ENCODE peak calls at places on chromosome 21, in five cellular contexts. One of them, this sample, is unnamed.

GRCh38 chr21:42199488-42200463 is 19.2 kb upstream of the ABCG1 start:
- DNase-seq in cardiac muscle cell: no peak
- DNase-seq in tibial nerve: no peak
- DNase-seq in K562: no peak
- DNase-seq in psoas muscle: no peak
- DNase-seq in this sample: no peak

GRCh38 chr21:43829575-43830119 is 35.4 kb upstream of the AGPAT3 start:
- DNase-seq in cardiac muscle cell: no peak
- DNase-seq in tibial nerve: no peak
- DNase-seq in K562: no peak
- DNase-seq in psoas muscle: no peak
- DNase-seq in this sample: no peak

GRCh38 chr21:36661511-36662309 is 37.2 kb upstream of the SIM2 start:
- DNase-seq in cardiac muscle cell: peak; percentile 55
- DNase-seq in tibial nerve: no peak
- DNase-seq in K562: peak; percentile 37
- DNase-seq in psoas muscle: no peak
- DNase-seq in this sample: peak; percentile 75

GRCh38 chr21:41684381-41685245 is 82.2 kb downstream of the RIPK4 start:
- DNase-seq in cardiac muscle cell: no peak
- DNase-seq in tibial nerve: no peak
- DNase-seq in K562: no peak
- DNase-seq in psoas muscle: no peak
- DNase-seq in this sample: no peak

GRCh38 chr21:43267391-43268085 is 98.7 kb downstream of the CRYAA start:
- DNase-seq in cardiac muscle cell: no peak
- DNase-seq in tibial nerve: no peak
- DNase-seq in K562: no peak
- DNase-seq in psoas muscle: no peak
- DNase-seq in this sample: no peak

GRCh38 chr21:42684109-42684916 is 30.9 kb downstream of the PDE9A start:
- DNase-seq in cardiac muscle cell: no peak
- DNase-seq in tibial nerve: no peak
- DNase-seq in K562: no peak
- DNase-seq in psoas muscle: peak; percentile 53
- DNase-seq in this sample: no peak

GRCh38 chr21:30463713-30464112 is 16.5 kb downstream of the KRTAP19-1 start:
- DNase-seq in cardiac muscle cell: peak; percentile 32
- DNase-seq in tibial nerve: no peak
- DNase-seq in K562: peak; percentile 11
- DNase-seq in psoas muscle: no peak
- DNase-seq in this sample: no peak

GRCh38 chr21:42120056-42120903 is 49.2 kb downstream of the UMODL1 start:
- DNase-seq in cardiac muscle cell: no peak
- DNase-seq in tibial nerve: no peak
- DNase-seq in K562: no peak
- DNase-seq in psoas muscle: no peak
- DNase-seq in this sample: no peak

GRCh38 chr21:22352088-22352487 is 1353.9 kb downstream of the NCAM2 start:
- DNase-seq in cardiac muscle cell: no peak
- DNase-seq in tibial nerve: no peak
- DNase-seq in K562: no peak
- DNase-seq in psoas muscle: no peak
- DNase-seq in this sample: no peak

GRCh38 chr21:37562920-37563640 is 196.5 kb downstream of the DYRK1A start:
- DNase-seq in cardiac muscle cell: no peak
- DNase-seq in tibial nerve: no peak
- DNase-seq in K562: peak; percentile 37
- DNase-seq in psoas muscle: peak; percentile 73
- DNase-seq in this sample: no peak

GRCh38 chr21:26736449-26736848 is 108.8 kb downstream of the ADAMTS1 start:
- DNase-seq in cardiac muscle cell: no peak
- DNase-seq in tibial nerve: no peak
- DNase-seq in K562: no peak
- DNase-seq in psoas muscle: no peak
- DNase-seq in this sample: no peak

GRCh38 chr21:37532868-37533780 is 166.6 kb downstream of the DYRK1A start:
- DNase-seq in cardiac muscle cell: no peak
- DNase-seq in tibial nerve: no peak
- DNase-seq in K562: peak; percentile 47
- DNase-seq in psoas muscle: no peak
- DNase-seq in this sample: no peak

GRCh38 chr21:40926238-40926637 is 79.3 kb upstream of the DSCAM start:
- DNase-seq in cardiac muscle cell: no peak
- DNase-seq in tibial nerve: no peak
- DNase-seq in K562: no peak
- DNase-seq in psoas muscle: no peak
- DNase-seq in this sample: no peak

GRCh38 chr21:41817228-41817627 is 50.4 kb upstream of the RIPK4 start:
- DNase-seq in cardiac muscle cell: peak; percentile 71
- DNase-seq in tibial nerve: no peak
- DNase-seq in K562: peak; percentile 79
- DNase-seq in psoas muscle: no peak
- DNase-seq in this sample: peak; percentile 76

GRCh38 chr21:31426235-31426797 is 82.3 kb upstream of the TIAM1 start:
- DNase-seq in cardiac muscle cell: no peak
- DNase-seq in tibial nerve: no peak
- DNase-seq in K562: no peak
- DNase-seq in psoas muscle: no peak
- DNase-seq in this sample: no peak

GRCh38 chr21:36821032-36821299 is 122.1 kb downstream of the SIM2 start:
- DNase-seq in cardiac muscle cell: no peak
- DNase-seq in tibial nerve: no peak
- DNase-seq in K562: no peak
- DNase-seq in psoas muscle: no peak
- DNase-seq in this sample: no peak

GRCh38 chr21:38905328-38905727 is 99.6 kb downstream of the ETS2 start:
- DNase-seq in cardiac muscle cell: no peak
- DNase-seq in tibial nerve: no peak
- DNase-seq in K562: no peak
- DNase-seq in psoas muscle: no peak
- DNase-seq in this sample: no peak

GRCh38 chr21:32514275-32515055 is 70.9 kb downstream of the TCP10L start:
- DNase-seq in cardiac muscle cell: no peak
- DNase-seq in tibial nerve: no peak
- DNase-seq in K562: no peak
- DNase-seq in psoas muscle: no peak
- DNase-seq in this sample: no peak

GRCh38 chr21:43866233-43866632 is 1.2 kb downstream of the AGPAT3 start:
- DNase-seq in cardiac muscle cell: peak; percentile 39
- DNase-seq in tibial nerve: no peak
- DNase-seq in K562: peak; percentile 46
- DNase-seq in psoas muscle: peak; percentile 72
- DNase-seq in this sample: no peak

GRCh38 chr21:31909153-31909771 is 36.4 kb downstream of the HUNK start:
- DNase-seq in cardiac muscle cell: peak; percentile 41
- DNase-seq in tibial nerve: no peak
- DNase-seq in K562: no peak
- DNase-seq in psoas muscle: no peak
- DNase-seq in this sample: no peak

GRCh38 chr21:25133939-25134338 is 473.3 kb downstream of the MRPL39 start:
- DNase-seq in cardiac muscle cell: no peak
- DNase-seq in tibial nerve: no peak
- DNase-seq in K562: no peak
- DNase-seq in psoas muscle: no peak
- DNase-seq in this sample: no peak

GRCh38 chr21:41932191-41932575 is 21.6 kb downstream of the C2CD2 start:
- DNase-seq in cardiac muscle cell: no peak
- DNase-seq in tibial nerve: no peak
- DNase-seq in K562: peak; percentile 32
- DNase-seq in psoas muscle: no peak
- DNase-seq in this sample: no peak

GRCh38 chr21:17660449-17660848 is 47.7 kb upstream of the BTG3 start:
- DNase-seq in cardiac muscle cell: no peak
- DNase-seq in tibial nerve: no peak
- DNase-seq in K562: no peak
- DNase-seq in psoas muscle: no peak
- DNase-seq in this sample: no peak

GRCh38 chr21:32360401-32360981 is 32.3 kb downstream of the URB1 start:
- DNase-seq in cardiac muscle cell: no peak
- DNase-seq in tibial nerve: no peak
- DNase-seq in K562: no peak
- DNase-seq in psoas muscle: no peak
- DNase-seq in this sample: no peak

GRCh38 chr21:25908495-25908894 is 173.7 kb downstream of the GABPA start:
- DNase-seq in cardiac muscle cell: no peak
- DNase-seq in tibial nerve: no peak
- DNase-seq in K562: no peak
- DNase-seq in psoas muscle: no peak
- DNase-seq in this sample: no peak

GRCh38 chr21:34846214-34846575 is 177.4 kb downstream of the CLIC6 start:
- DNase-seq in cardiac muscle cell: no peak
- DNase-seq in tibial nerve: no peak
- DNase-seq in K562: no peak
- DNase-seq in psoas muscle: no peak
- DNase-seq in this sample: no peak
- H3K27ac ChIP-seq in cardiac muscle cell: no peak overlapping the region
- H3K27ac ChIP-seq in tibial nerve: peak overlapping the region; percentile 82
- H3K27ac ChIP-seq in K562: no peak overlapping the region
- H3K27ac ChIP-seq in psoas muscle: peak overlapping the region; percentile 93
- H3K27ac ChIP-seq in this sample: no peak overlapping the region

DNA sequence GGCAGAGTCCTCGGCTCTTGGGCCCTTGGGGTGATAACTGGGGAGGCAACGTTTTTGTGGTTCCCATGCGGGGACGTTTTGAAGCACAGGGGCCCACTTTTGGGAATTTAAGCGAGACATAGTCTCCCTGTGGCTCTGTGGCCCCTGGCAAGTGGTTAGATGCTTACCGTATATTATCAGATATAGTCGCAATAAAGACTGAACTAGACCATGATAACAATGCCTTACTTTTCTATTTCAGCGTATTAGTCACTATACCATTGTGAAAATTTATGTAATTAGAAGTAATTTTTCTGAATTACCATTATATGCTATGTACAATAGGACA is 538 bp upstream of the RCAN1 start:
- DNase-seq in cardiac muscle cell: no peak
- DNase-seq in tibial nerve: no peak
- DNase-seq in K562: no peak
- DNase-seq in psoas muscle: no peak
- DNase-seq in this sample: no peak
- H3K4me3 ChIP-seq in cardiac muscle cell: peak overlapping the region; percentile 79
- H3K4me3 ChIP-seq in tibial nerve: peak overlapping the region; percentile 87
- H3K4me3 ChIP-seq in K562: peak overlapping the region; percentile 59
- H3K4me3 ChIP-seq in psoas muscle: peak overlapping the region; percentile 77
- H3K4me3 ChIP-seq in this sample: peak overlapping the region; percentile 49

GRCh38 chr21:35340273-35340672 is 291.2 kb upstream of the RUNX1 start:
- DNase-seq in cardiac muscle cell: no peak
- DNase-seq in tibial nerve: no peak
- DNase-seq in K562: no peak
- DNase-seq in psoas muscle: no peak
- DNase-seq in this sample: no peak
- TF ChIP-seq CTCF in cardiac muscle cell: no peak
- TF ChIP-seq CTCF in tibial nerve: no peak
- TF ChIP-seq CTCF in K562: no peak
- TF ChIP-seq CTCF in psoas muscle: no peak
- TF ChIP-seq CTCF in this sample: no peak

GRCh38 chr21:34021726-34022125 is 51.7 kb upstream of the MRPS6 start:
- DNase-seq in cardiac muscle cell: no peak
- DNase-seq in tibial nerve: no peak
- DNase-seq in K562: no peak
- DNase-seq in psoas muscle: no peak
- DNase-seq in this sample: no peak

GRCh38 chr21:34020005-34020847 is 53.2 kb upstream of the MRPS6 start:
- DNase-seq in cardiac muscle cell: no peak
- DNase-seq in tibial nerve: no peak
- DNase-seq in K562: no peak
- DNase-seq in psoas muscle: no peak
- DNase-seq in this sample: no peak

GRCh38 chr21:34019402-34019801 is 54.0 kb upstream of the MRPS6 start:
- DNase-seq in cardiac muscle cell: no peak
- DNase-seq in tibial nerve: no peak
- DNase-seq in K562: no peak
- DNase-seq in psoas muscle: no peak
- DNase-seq in this sample: no peak

GRCh38 chr21:34022557-34023335 is 50.6 kb upstream of the MRPS6 start:
- DNase-seq in cardiac muscle cell: peak; percentile 17
- DNase-seq in tibial nerve: no peak
- DNase-seq in K562: no peak
- DNase-seq in psoas muscle: no peak
- DNase-seq in this sample: no peak

GRCh38 chr21:34020934-34021553 is 52.3 kb upstream of the MRPS6 start:
- DNase-seq in cardiac muscle cell: no peak
- DNase-seq in tibial nerve: no peak
- DNase-seq in K562: no peak
- DNase-seq in psoas muscle: no peak
- DNase-seq in this sample: no peak
- H3K27ac ChIP-seq in cardiac muscle cell: no peak overlapping the region
- H3K27ac ChIP-seq in tibial nerve: no peak overlapping the region
- H3K27ac ChIP-seq in K562: no peak overlapping the region
- H3K27ac ChIP-seq in psoas muscle: no peak overlapping the region
- H3K27ac ChIP-seq in this sample: no peak overlapping the region

GRCh38 chr21:14523234-14523633 is 22.9 kb downstream of the SAMSN1 start:
- DNase-seq in cardiac muscle cell: no peak
- DNase-seq in tibial nerve: no peak
- DNase-seq in K562: no peak
- DNase-seq in psoas muscle: no peak
- DNase-seq in this sample: no peak
- H3K4me3 ChIP-seq in cardiac muscle cell: no peak overlapping the region
- H3K4me3 ChIP-seq in tibial nerve: no peak overlapping the region
- H3K4me3 ChIP-seq in K562: no peak overlapping the region
- H3K4me3 ChIP-seq in psoas muscle: no peak overlapping the region
- H3K4me3 ChIP-seq in this sample: no peak overlapping the region

GRCh38 chr21:29376556-29376955 is 77.8 kb downstream of the BACH1 start:
- DNase-seq in cardiac muscle cell: peak; percentile 42
- DNase-seq in tibial nerve: no peak
- DNase-seq in K562: peak; percentile 23
- DNase-seq in psoas muscle: peak; percentile 68
- DNase-seq in this sample: peak; percentile 87
- TF ChIP-seq CTCF in cardiac muscle cell: peak; percentile 26
- TF ChIP-seq CTCF in tibial nerve: peak; percentile 16
- TF ChIP-seq CTCF in K562: peak; percentile 68
- TF ChIP-seq CTCF in psoas muscle: peak; percentile 44
- TF ChIP-seq CTCF in this sample: peak; percentile 84

This sample was measured in WERI-Rb-1.